ENCODE peak calls at places on chromosomes 5 and 9, in nine cellular contexts. X is HT1080; I is cerebellum; A is ureter; E is brain microvascular endothelial cell; C is stimulated activated naive CD4-positive, alpha-beta T cell treated with Interleukin-2 at 50 U/mL for 16 hours; V is lower leg skin; G is uterus; W is naive thymus-derived CD8-positive, alpha-beta T cell. P is an unnamed sample.

GRCh38 chr9:123069010-123069481 is 35.6 kb downstream of the GPR21 start:
- DNase-seq in W (no peak), X (no peak), V (no peak), C (no peak), I (no peak), E (peak), G (no peak), A (no peak), P (peak)

GRCh38 chr5:171450423-171451246 is 31.2 kb downstream of the FGF18 start:
- DNase-seq in X (peak), E (peak), C (peak), G (peak), V (peak), I (no peak), A (peak), W (no peak), P (peak)

GRCh38 chr5:180831139-180832080 is 28.8 kb upstream of the MGAT1 start:
- DNase-seq in W (peak), V (peak), A (peak), C (peak), I (peak), X (peak), E (peak), G (peak), P (peak)

GRCh38 chr5:132746592-132747063 is 598 bp upstream of the CCNI2 start:
- DNase-seq in W (no peak), C (no peak), E (peak), G (no peak), A (no peak), I (no peak), V (no peak), X (no peak), P (peak)

GRCh38 chr5:147448766-147449165 is 61.1 kb downstream of the DPYSL3 start:
- DNase-seq in V (no peak), A (no peak), C (no peak), G (no peak), I (no peak), X (no peak), W (no peak), E (no peak), P (no peak)

GRCh38 chr5:132104561-132104960 is 31.0 kb downstream of the CSF2 start:
- DNase-seq in I (no peak), X (no peak), C (no peak), W (no peak), V (no peak), G (no peak), A (no peak), E (no peak), P (no peak)

GRCh38 chr5:163506726-163507125 is 1.3 kb downstream of the MAT2B start:
- DNase-seq in C (no peak), A (no peak), X (peak), W (no peak), G (no peak), I (no peak), V (no peak), E (peak), P (peak)

GRCh38 chr5:91382530-91383026 is 539 bp downstream of the ARRDC3 start:
- DNase-seq in G (no peak), V (no peak), I (peak), W (peak), C (peak), E (peak), A (no peak), X (peak), P (peak)

GRCh38 chr5:126915496-126915895 is 114.9 kb downstream of the MARCHF3 start:
- DNase-seq in E (no peak), A (no peak), G (no peak), V (no peak), W (no peak), C (no peak), I (no peak), X (no peak), P (no peak)

GRCh38 chr9:100277166-100277979 is 75.4 kb downstream of the TEX10 start:
- DNase-seq in A (no peak), G (no peak), E (peak), X (peak), I (no peak), C (no peak), W (no peak), V (no peak), P (peak)

GRCh38 chr9:35649431-35650340 is 1.0 kb downstream of the SIT1 start:
- DNase-seq in E (no peak), X (no peak), W (peak), I (no peak), G (peak), A (no peak), V (peak), C (peak), P (no peak)